ENCODE peak calls at places on chromosomes 5 and 9, in ten cellular contexts. One of them, this sample, is unnamed.

GRCh38 chr5:43073597-43074546 is 33.8 kb upstream of the ANXA2R start:
- DNase-seq in stimulated activated CD8-positive, alpha-beta memory T cell treated with anti-CD3 and anti-CD28 coated beads, Interleukin-4, amount 100 ng/mL, for 24 hours: no peak
- DNase-seq in substantia nigra: no peak
- DNase-seq in effector memory CD4-positive, alpha-beta T cell: peak
- DNase-seq in T-helper 2 cell: no peak
- DNase-seq in endothelial cell: peak
- DNase-seq in Ammon's horn: peak
- DNase-seq in activated gamma-delta T cell treated with anti-CD3 and anti-CD28 coated beads, Interleukin-2, amount 50 U/mL, for 16 hours: peak
- DNase-seq in GM04504: no peak
- DNase-seq in pulmonary artery endothelial cell: no peak
- DNase-seq in this sample: no peak

GRCh38 chr5:158639876-158640570 is 459.7 kb downstream of the EBF1 start:
- DNase-seq in stimulated activated CD8-positive, alpha-beta memory T cell treated with anti-CD3 and anti-CD28 coated beads, Interleukin-4, amount 100 ng/mL, for 24 hours: no peak
- DNase-seq in substantia nigra: no peak
- DNase-seq in effector memory CD4-positive, alpha-beta T cell: no peak
- DNase-seq in T-helper 2 cell: no peak
- DNase-seq in endothelial cell: no peak
- DNase-seq in Ammon's horn: no peak
- DNase-seq in activated gamma-delta T cell treated with anti-CD3 and anti-CD28 coated beads, Interleukin-2, amount 50 U/mL, for 16 hours: no peak
- DNase-seq in GM04504: no peak
- DNase-seq in pulmonary artery endothelial cell: no peak
- DNase-seq in this sample: peak

GRCh38 chr5:55063220-55063863 is 39.1 kb upstream of the GZMA start:
- DNase-seq in stimulated activated CD8-positive, alpha-beta memory T cell treated with anti-CD3 and anti-CD28 coated beads, Interleukin-4, amount 100 ng/mL, for 24 hours: no peak
- DNase-seq in substantia nigra: no peak
- DNase-seq in effector memory CD4-positive, alpha-beta T cell: no peak
- DNase-seq in T-helper 2 cell: no peak
- DNase-seq in endothelial cell: no peak
- DNase-seq in Ammon's horn: no peak
- DNase-seq in activated gamma-delta T cell treated with anti-CD3 and anti-CD28 coated beads, Interleukin-2, amount 50 U/mL, for 16 hours: no peak
- DNase-seq in GM04504: peak
- DNase-seq in pulmonary artery endothelial cell: no peak
- DNase-seq in this sample: no peak

GRCh38 chr5:68964679-68965078 is 129.1 kb upstream of the SLC30A5 start:
- DNase-seq in stimulated activated CD8-positive, alpha-beta memory T cell treated with anti-CD3 and anti-CD28 coated beads, Interleukin-4, amount 100 ng/mL, for 24 hours: no peak
- DNase-seq in substantia nigra: no peak
- DNase-seq in effector memory CD4-positive, alpha-beta T cell: no peak
- DNase-seq in T-helper 2 cell: no peak
- DNase-seq in endothelial cell: no peak
- DNase-seq in Ammon's horn: no peak
- DNase-seq in activated gamma-delta T cell treated with anti-CD3 and anti-CD28 coated beads, Interleukin-2, amount 50 U/mL, for 16 hours: no peak
- DNase-seq in GM04504: no peak
- DNase-seq in pulmonary artery endothelial cell: no peak
- DNase-seq in this sample: no peak

GRCh38 chr5:73419414-73420390 is 28.9 kb downstream of the FOXD1 start:
- DNase-seq in stimulated activated CD8-positive, alpha-beta memory T cell treated with anti-CD3 and anti-CD28 coated beads, Interleukin-4, amount 100 ng/mL, for 24 hours: no peak
- DNase-seq in substantia nigra: no peak
- DNase-seq in effector memory CD4-positive, alpha-beta T cell: no peak
- DNase-seq in T-helper 2 cell: no peak
- DNase-seq in endothelial cell: peak
- DNase-seq in Ammon's horn: no peak
- DNase-seq in activated gamma-delta T cell treated with anti-CD3 and anti-CD28 coated beads, Interleukin-2, amount 50 U/mL, for 16 hours: no peak
- DNase-seq in GM04504: no peak
- DNase-seq in pulmonary artery endothelial cell: no peak
- DNase-seq in this sample: no peak

GRCh38 chr5:177393206-177393765 is 7.2 kb downstream of the PFN3 start:
- DNase-seq in stimulated activated CD8-positive, alpha-beta memory T cell treated with anti-CD3 and anti-CD28 coated beads, Interleukin-4, amount 100 ng/mL, for 24 hours: no peak
- DNase-seq in substantia nigra: no peak
- DNase-seq in effector memory CD4-positive, alpha-beta T cell: no peak
- DNase-seq in T-helper 2 cell: no peak
- DNase-seq in endothelial cell: no peak
- DNase-seq in Ammon's horn: no peak
- DNase-seq in activated gamma-delta T cell treated with anti-CD3 and anti-CD28 coated beads, Interleukin-2, amount 50 U/mL, for 16 hours: no peak
- DNase-seq in GM04504: no peak
- DNase-seq in pulmonary artery endothelial cell: no peak
- DNase-seq in this sample: no peak

GRCh38 chr5:112574566-112574965 is 155.5 kb upstream of the EPB41L4A start:
- DNase-seq in stimulated activated CD8-positive, alpha-beta memory T cell treated with anti-CD3 and anti-CD28 coated beads, Interleukin-4, amount 100 ng/mL, for 24 hours: no peak
- DNase-seq in substantia nigra: no peak
- DNase-seq in effector memory CD4-positive, alpha-beta T cell: no peak
- DNase-seq in T-helper 2 cell: no peak
- DNase-seq in endothelial cell: no peak
- DNase-seq in Ammon's horn: no peak
- DNase-seq in activated gamma-delta T cell treated with anti-CD3 and anti-CD28 coated beads, Interleukin-2, amount 50 U/mL, for 16 hours: no peak
- DNase-seq in GM04504: no peak
- DNase-seq in pulmonary artery endothelial cell: no peak
- DNase-seq in this sample: no peak

GRCh38 chr9:72315089-72315509 is 49.9 kb downstream of the ZFAND5 start:
- DNase-seq in stimulated activated CD8-positive, alpha-beta memory T cell treated with anti-CD3 and anti-CD28 coated beads, Interleukin-4, amount 100 ng/mL, for 24 hours: no peak
- DNase-seq in substantia nigra: peak
- DNase-seq in effector memory CD4-positive, alpha-beta T cell: no peak
- DNase-seq in T-helper 2 cell: no peak
- DNase-seq in endothelial cell: no peak
- DNase-seq in Ammon's horn: peak
- DNase-seq in activated gamma-delta T cell treated with anti-CD3 and anti-CD28 coated beads, Interleukin-2, amount 50 U/mL, for 16 hours: no peak
- DNase-seq in GM04504: peak
- DNase-seq in pulmonary artery endothelial cell: no peak
- DNase-seq in this sample: peak

GRCh38 chr5:84524491-84524890 is 139.8 kb upstream of the EDIL3 start:
- DNase-seq in stimulated activated CD8-positive, alpha-beta memory T cell treated with anti-CD3 and anti-CD28 coated beads, Interleukin-4, amount 100 ng/mL, for 24 hours: no peak
- DNase-seq in substantia nigra: no peak
- DNase-seq in effector memory CD4-positive, alpha-beta T cell: no peak
- DNase-seq in T-helper 2 cell: no peak
- DNase-seq in endothelial cell: no peak
- DNase-seq in Ammon's horn: no peak
- DNase-seq in activated gamma-delta T cell treated with anti-CD3 and anti-CD28 coated beads, Interleukin-2, amount 50 U/mL, for 16 hours: no peak
- DNase-seq in GM04504: no peak
- DNase-seq in pulmonary artery endothelial cell: no peak
- DNase-seq in this sample: no peak

GRCh38 chr9:33297455-33297854 is 7.1 kb downstream of the NFX1 start:
- DNase-seq in stimulated activated CD8-positive, alpha-beta memory T cell treated with anti-CD3 and anti-CD28 coated beads, Interleukin-4, amount 100 ng/mL, for 24 hours: no peak
- DNase-seq in substantia nigra: no peak
- DNase-seq in effector memory CD4-positive, alpha-beta T cell: no peak
- DNase-seq in T-helper 2 cell: no peak
- DNase-seq in endothelial cell: no peak
- DNase-seq in Ammon's horn: peak
- DNase-seq in activated gamma-delta T cell treated with anti-CD3 and anti-CD28 coated beads, Interleukin-2, amount 50 U/mL, for 16 hours: no peak
- DNase-seq in GM04504: no peak
- DNase-seq in pulmonary artery endothelial cell: no peak
- DNase-seq in this sample: no peak

GRCh38 chr9:32738501-32739172 is 44.7 kb upstream of the TMEM215 start:
- DNase-seq in stimulated activated CD8-positive, alpha-beta memory T cell treated with anti-CD3 and anti-CD28 coated beads, Interleukin-4, amount 100 ng/mL, for 24 hours: no peak
- DNase-seq in substantia nigra: no peak
- DNase-seq in effector memory CD4-positive, alpha-beta T cell: no peak
- DNase-seq in T-helper 2 cell: no peak
- DNase-seq in endothelial cell: no peak
- DNase-seq in Ammon's horn: no peak
- DNase-seq in activated gamma-delta T cell treated with anti-CD3 and anti-CD28 coated beads, Interleukin-2, amount 50 U/mL, for 16 hours: no peak
- DNase-seq in GM04504: no peak
- DNase-seq in pulmonary artery endothelial cell: no peak
- DNase-seq in this sample: no peak

GRCh38 chr9:16950051-16950450 is 79.6 kb upstream of the BNC2 start:
- DNase-seq in stimulated activated CD8-positive, alpha-beta memory T cell treated with anti-CD3 and anti-CD28 coated beads, Interleukin-4, amount 100 ng/mL, for 24 hours: no peak
- DNase-seq in substantia nigra: no peak
- DNase-seq in effector memory CD4-positive, alpha-beta T cell: no peak
- DNase-seq in T-helper 2 cell: no peak
- DNase-seq in endothelial cell: no peak
- DNase-seq in Ammon's horn: no peak
- DNase-seq in activated gamma-delta T cell treated with anti-CD3 and anti-CD28 coated beads, Interleukin-2, amount 50 U/mL, for 16 hours: no peak
- DNase-seq in GM04504: no peak
- DNase-seq in pulmonary artery endothelial cell: no peak
- DNase-seq in this sample: no peak

GRCh38 chr5:126872558-126873349 is 95.8 kb downstream of the LMNB1 start:
- DNase-seq in stimulated activated CD8-positive, alpha-beta memory T cell treated with anti-CD3 and anti-CD28 coated beads, Interleukin-4, amount 100 ng/mL, for 24 hours: no peak
- DNase-seq in substantia nigra: no peak
- DNase-seq in effector memory CD4-positive, alpha-beta T cell: no peak
- DNase-seq in T-helper 2 cell: no peak
- DNase-seq in endothelial cell: no peak
- DNase-seq in Ammon's horn: no peak
- DNase-seq in activated gamma-delta T cell treated with anti-CD3 and anti-CD28 coated beads, Interleukin-2, amount 50 U/mL, for 16 hours: no peak
- DNase-seq in GM04504: no peak
- DNase-seq in pulmonary artery endothelial cell: no peak
- DNase-seq in this sample: no peak

GRCh38 chr5:159933531-159934485 is 17.5 kb downstream of the ADRA1B start:
- DNase-seq in stimulated activated CD8-positive, alpha-beta memory T cell treated with anti-CD3 and anti-CD28 coated beads, Interleukin-4, amount 100 ng/mL, for 24 hours: no peak
- DNase-seq in substantia nigra: no peak
- DNase-seq in effector memory CD4-positive, alpha-beta T cell: no peak
- DNase-seq in T-helper 2 cell: no peak
- DNase-seq in endothelial cell: no peak
- DNase-seq in Ammon's horn: no peak
- DNase-seq in activated gamma-delta T cell treated with anti-CD3 and anti-CD28 coated beads, Interleukin-2, amount 50 U/mL, for 16 hours: peak
- DNase-seq in GM04504: no peak
- DNase-seq in pulmonary artery endothelial cell: no peak
- DNase-seq in this sample: no peak

GRCh38 chr9:123102380-123103113 is 69.1 kb downstream of the GPR21 start:
- DNase-seq in stimulated activated CD8-positive, alpha-beta memory T cell treated with anti-CD3 and anti-CD28 coated beads, Interleukin-4, amount 100 ng/mL, for 24 hours: no peak
- DNase-seq in substantia nigra: no peak
- DNase-seq in effector memory CD4-positive, alpha-beta T cell: no peak
- DNase-seq in T-helper 2 cell: no peak
- DNase-seq in endothelial cell: no peak
- DNase-seq in Ammon's horn: no peak
- DNase-seq in activated gamma-delta T cell treated with anti-CD3 and anti-CD28 coated beads, Interleukin-2, amount 50 U/mL, for 16 hours: no peak
- DNase-seq in GM04504: no peak
- DNase-seq in pulmonary artery endothelial cell: no peak
- DNase-seq in this sample: peak

GRCh38 chr5:154366353-154366752 is 79.4 kb upstream of the SAP30L start:
- DNase-seq in stimulated activated CD8-positive, alpha-beta memory T cell treated with anti-CD3 and anti-CD28 coated beads, Interleukin-4, amount 100 ng/mL, for 24 hours: no peak
- DNase-seq in substantia nigra: no peak
- DNase-seq in effector memory CD4-positive, alpha-beta T cell: no peak
- DNase-seq in T-helper 2 cell: no peak
- DNase-seq in endothelial cell: no peak
- DNase-seq in Ammon's horn: no peak
- DNase-seq in activated gamma-delta T cell treated with anti-CD3 and anti-CD28 coated beads, Interleukin-2, amount 50 U/mL, for 16 hours: no peak
- DNase-seq in GM04504: no peak
- DNase-seq in pulmonary artery endothelial cell: peak
- DNase-seq in this sample: no peak

GRCh38 chr9:111902396-111903147 is 6.0 kb downstream of the UGCG start:
- DNase-seq in stimulated activated CD8-positive, alpha-beta memory T cell treated with anti-CD3 and anti-CD28 coated beads, Interleukin-4, amount 100 ng/mL, for 24 hours: no peak
- DNase-seq in substantia nigra: no peak
- DNase-seq in effector memory CD4-positive, alpha-beta T cell: no peak
- DNase-seq in T-helper 2 cell: no peak
- DNase-seq in endothelial cell: no peak
- DNase-seq in Ammon's horn: no peak
- DNase-seq in activated gamma-delta T cell treated with anti-CD3 and anti-CD28 coated beads, Interleukin-2, amount 50 U/mL, for 16 hours: no peak
- DNase-seq in GM04504: no peak
- DNase-seq in pulmonary artery endothelial cell: no peak
- DNase-seq in this sample: no peak

GRCh38 chr9:105088499-105088898 is 156.0 kb upstream of the SLC44A1 start:
- DNase-seq in stimulated activated CD8-positive, alpha-beta memory T cell treated with anti-CD3 and anti-CD28 coated beads, Interleukin-4, amount 100 ng/mL, for 24 hours: no peak
- DNase-seq in substantia nigra: no peak
- DNase-seq in effector memory CD4-positive, alpha-beta T cell: no peak
- DNase-seq in T-helper 2 cell: no peak
- DNase-seq in endothelial cell: no peak
- DNase-seq in Ammon's horn: no peak
- DNase-seq in activated gamma-delta T cell treated with anti-CD3 and anti-CD28 coated beads, Interleukin-2, amount 50 U/mL, for 16 hours: no peak
- DNase-seq in GM04504: no peak
- DNase-seq in pulmonary artery endothelial cell: no peak
- DNase-seq in this sample: no peak

GRCh38 chr9:136624184-136624951 is 38.3 kb upstream of the EGFL7 start:
- DNase-seq in stimulated activated CD8-positive, alpha-beta memory T cell treated with anti-CD3 and anti-CD28 coated beads, Interleukin-4, amount 100 ng/mL, for 24 hours: no peak
- DNase-seq in substantia nigra: no peak
- DNase-seq in effector memory CD4-positive, alpha-beta T cell: no peak
- DNase-seq in T-helper 2 cell: no peak
- DNase-seq in endothelial cell: no peak
- DNase-seq in Ammon's horn: no peak
- DNase-seq in activated gamma-delta T cell treated with anti-CD3 and anti-CD28 coated beads, Interleukin-2, amount 50 U/mL, for 16 hours: no peak
- DNase-seq in GM04504: no peak
- DNase-seq in pulmonary artery endothelial cell: no peak
- DNase-seq in this sample: no peak

GRCh38 chr9:129703121-129703520 is 37.7 kb downstream of the PRRX2 start:
- DNase-seq in stimulated activated CD8-positive, alpha-beta memory T cell treated with anti-CD3 and anti-CD28 coated beads, Interleukin-4, amount 100 ng/mL, for 24 hours: no peak
- DNase-seq in substantia nigra: no peak
- DNase-seq in effector memory CD4-positive, alpha-beta T cell: no peak
- DNase-seq in T-helper 2 cell: no peak
- DNase-seq in endothelial cell: no peak
- DNase-seq in Ammon's horn: no peak
- DNase-seq in activated gamma-delta T cell treated with anti-CD3 and anti-CD28 coated beads, Interleukin-2, amount 50 U/mL, for 16 hours: no peak
- DNase-seq in GM04504: no peak
- DNase-seq in pulmonary artery endothelial cell: no peak
- DNase-seq in this sample: no peak